ENCODE peak calls at places on chromosomes 2 and 18, in five cellular contexts. I, F, W, Q and E are unnamed samples. For H3K27me3, the result is how much of the 10 kb centered on the place peaks cover.

GRCh38 chr2:205683179-205683978 is 1.1 kb downstream of the NRP2 start:
- DNase-seq in I (no peak), F (no peak), W (peak), Q (no peak), E (no peak)

GRCh38 chr2:99789851-99790250 is 300.0 kb upstream of the REV1 start:
- DNase-seq in I (no peak), F (no peak), W (no peak), Q (no peak), E (no peak)

GRCh38 chr2:120759543-120760331 is 24.1 kb downstream of the GLI2 start:
- DNase-seq in I (no peak), F (peak), W (peak), Q (peak), E (no peak)

GRCh38 chr2:169623224-169623623 is 39.1 kb downstream of the PPIG start:
- DNase-seq in I (no peak), F (no peak), W (no peak), Q (no peak), E (no peak)

GRCh38 chr18:48924621-48925601 is 25.9 kb downstream of the SMAD7 start:
- DNase-seq in I (no peak), F (no peak), W (no peak), Q (no peak), E (no peak)

GRCh38 chr2:38109732-38110181 is 33.8 kb upstream of the CYP1B1 start:
- DNase-seq in I (no peak), F (no peak), W (no peak), Q (no peak), E (no peak)

GRCh38 chr18:657311-657997 is at the start of gene TYMS:
- DNase-seq in I (peak), F (no peak), W (no peak), Q (peak), E (peak)

GRCh38 chr2:236998250-236998649 is 87.4 kb upstream of the COPS8 start:
- DNase-seq in I (no peak), F (no peak), W (no peak), Q (no peak), E (peak)

GRCh38 chr2:120596990-120597594 is 138.6 kb upstream of the GLI2 start:
- DNase-seq in I (peak), F (peak), W (peak), Q (no peak), E (no peak)

GRCh38 chr2:17482651-17483050 is 35.6 kb downstream of the RAD51AP2 start:
- DNase-seq in I (no peak), F (no peak), W (no peak), Q (no peak), E (no peak)

DNA sequence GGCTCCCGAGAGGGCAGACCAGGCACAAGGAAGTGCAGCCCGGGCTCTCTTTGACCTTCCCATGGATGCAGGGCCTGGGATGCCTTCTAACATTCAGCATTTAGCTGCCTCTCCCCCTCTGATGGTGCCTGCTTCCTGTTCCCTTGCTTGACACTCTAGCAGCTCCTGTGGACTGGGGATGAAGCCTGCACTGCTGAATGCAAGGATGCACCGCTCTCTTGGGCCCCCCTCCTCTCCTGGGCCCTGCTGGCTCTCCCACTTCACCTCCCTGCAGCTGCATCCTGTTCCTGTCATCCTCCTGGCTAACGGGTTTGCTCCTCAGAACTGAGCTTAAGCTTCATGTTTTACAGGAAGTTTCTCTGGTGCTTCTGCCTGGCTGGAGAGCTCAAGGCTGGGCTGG is 254.1 kb downstream of the TSN start:
- DNase-seq in I (no peak), F (no peak), W (no peak), Q (no peak), E (no peak)
- H3K27me3 ChIP-seq in I (under half), F (under half), W (under half), Q (under half), E (under half)

GRCh38 chr18:58997811-58998337 is 133.2 kb downstream of the ZNF532 start:
- DNase-seq in I (no peak), F (no peak), W (no peak), Q (no peak), E (no peak)

GRCh38 chr18:59002974-59003594 is 136.6 kb upstream of the SEC11C start:
- DNase-seq in I (no peak), F (no peak), W (no peak), Q (no peak), E (no peak)

GRCh38 chr18:58998421-58999203 is 133.9 kb downstream of the ZNF532 start:
- DNase-seq in I (peak), F (no peak), W (no peak), Q (no peak), E (no peak)

GRCh38 chr18:59005266-59005665 is 134.4 kb upstream of the SEC11C start:
- DNase-seq in I (no peak), F (no peak), W (no peak), Q (peak), E (peak)

GRCh38 chr18:59001166-59001565 is 136.5 kb downstream of the ZNF532 start:
- DNase-seq in I (no peak), F (no peak), W (no peak), Q (no peak), E (no peak)
- H3K27ac ChIP-seq in I (no peak), F (no peak), W (no peak), Q (no peak), E (no peak)

DNA sequence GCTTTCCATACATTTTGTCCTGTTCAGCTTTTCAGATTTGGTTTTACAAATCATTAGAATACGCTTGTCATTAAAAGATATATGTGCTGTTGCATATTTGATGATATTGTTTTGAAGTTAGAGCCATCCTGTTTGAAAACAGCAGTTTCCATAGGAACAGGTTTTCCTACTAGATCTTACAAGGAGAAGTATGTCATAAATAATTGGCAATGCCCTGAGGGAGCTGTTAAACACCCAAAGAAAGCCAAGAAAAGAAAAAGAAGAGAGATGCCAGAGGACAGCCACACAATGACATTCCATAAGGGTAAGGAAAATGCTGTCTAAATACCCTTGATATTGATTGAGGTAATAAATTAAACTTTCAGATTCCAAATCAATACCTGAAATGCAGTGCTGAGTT is 392.2 kb upstream of the CRIM1 start:
- DNase-seq in I (no peak), F (no peak), W (no peak), Q (no peak), E (no peak)
- TF ChIP-seq POLR2AphosphoS5 in I (no peak), F (no peak), W (no peak), Q (no peak), E (no peak)

DNA sequence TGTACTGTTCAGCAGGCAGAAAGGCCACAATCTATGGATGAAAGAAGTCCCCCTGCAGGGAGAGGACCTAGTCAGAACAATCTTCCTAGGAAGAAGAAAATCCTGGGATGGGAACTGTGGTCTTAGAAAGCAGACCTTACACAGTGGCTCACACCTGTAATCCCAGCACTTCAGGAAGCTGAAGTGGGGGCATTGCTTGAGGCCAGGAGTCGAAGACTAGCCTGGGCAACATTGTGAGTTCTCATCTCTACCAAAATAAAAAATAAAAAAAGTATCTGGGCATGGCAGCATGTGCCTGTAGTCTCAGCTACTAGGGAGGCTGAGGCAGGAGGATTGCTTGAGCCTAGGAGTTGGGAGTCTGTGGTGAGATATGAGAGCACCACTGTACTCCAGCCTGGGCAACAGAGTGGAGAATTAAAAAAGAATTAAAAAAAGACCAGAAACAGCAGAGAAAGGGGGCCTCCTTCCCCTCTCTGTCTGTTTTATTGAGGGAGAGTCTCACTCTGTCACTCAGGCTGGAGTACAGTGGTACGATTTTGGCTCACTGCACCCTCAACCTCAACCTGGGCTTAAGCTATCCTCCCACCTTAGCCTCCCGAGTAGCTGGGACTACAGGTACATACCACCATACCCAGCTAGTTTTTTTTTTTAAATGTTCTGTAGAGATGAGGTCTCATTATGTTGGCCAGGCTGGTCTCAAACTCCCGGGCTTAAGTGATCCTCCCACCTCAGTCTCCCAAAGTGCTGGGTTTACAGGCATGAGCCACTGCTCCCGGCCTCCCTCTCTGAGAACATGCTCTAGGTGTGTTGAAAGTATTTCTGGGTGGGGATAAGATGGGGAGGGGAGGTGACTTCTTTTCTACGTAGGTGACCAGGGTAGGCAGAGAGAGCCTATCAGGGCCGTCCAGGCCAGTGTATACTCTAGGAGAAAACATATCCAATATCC is 7.4 kb downstream of the RHOB start:
- DNase-seq in I (no peak), F (peak), W (peak), Q (no peak), E (no peak)
- H3K27me3 ChIP-seq in I (under half), F (under half), W (under half), Q (under half), E (under half)

GRCh38 chr2:54457326-54458023 is 1.3 kb downstream of the SPTBN1 start:
- DNase-seq in I (no peak), F (no peak), W (peak), Q (peak), E (no peak)

GRCh38 chr2:54465143-54465542 is 9.0 kb downstream of the SPTBN1 start:
- DNase-seq in I (no peak), F (no peak), W (no peak), Q (no peak), E (no peak)

GRCh38 chr2:54459037-54459441 is 2.9 kb downstream of the SPTBN1 start:
- DNase-seq in I (no peak), F (no peak), W (no peak), Q (no peak), E (no peak)

GRCh38 chr2:54464334-54464733 is 8.2 kb downstream of the SPTBN1 start:
- DNase-seq in I (no peak), F (no peak), W (no peak), Q (no peak), E (no peak)

GRCh38 chr2:54461251-54461650 is 5.1 kb downstream of the SPTBN1 start:
- DNase-seq in I (no peak), F (no peak), W (no peak), Q (no peak), E (no peak)
- H3K27ac ChIP-seq in I (peak), F (peak), W (peak), Q (no peak), E (no peak)

GRCh38 chr18:56003651-56004050 is 415.7 kb upstream of the TCF4 start:
- DNase-seq in I (no peak), F (no peak), W (no peak), Q (no peak), E (no peak)

GRCh38 chr18:56009451-56009850 is 421.5 kb upstream of the TCF4 start:
- DNase-seq in I (no peak), F (no peak), W (no peak), Q (no peak), E (no peak)
- TF ChIP-seq POLR2AphosphoS5 in I (no peak), F (no peak), W (no peak), Q (no peak), E (no peak)

DNA sequence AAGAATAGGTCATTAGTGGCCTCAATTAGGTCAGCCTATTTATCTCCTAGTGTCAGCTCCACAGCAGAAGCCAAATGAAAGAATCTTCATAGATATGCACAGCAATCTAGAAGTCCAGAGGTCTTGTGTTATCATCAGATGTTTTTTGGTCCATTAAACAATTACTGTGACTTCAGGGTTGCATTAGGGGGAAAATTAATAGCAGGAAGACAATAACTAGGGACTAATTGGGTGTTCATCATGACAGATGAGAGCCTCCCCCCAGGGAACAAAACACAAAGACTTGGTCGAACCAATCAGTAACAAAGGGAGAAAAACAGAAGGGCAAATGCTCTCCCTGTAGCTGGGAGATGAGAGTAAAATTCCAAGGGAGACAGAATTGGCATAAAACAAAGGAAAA is 264.7 kb downstream of the PTH2R start:
- DNase-seq in I (no peak), F (no peak), W (no peak), Q (no peak), E (no peak)
- H3K27me3 ChIP-seq in I (under half), F (under half), W (under half), Q (under half), E (under half)

GRCh38 chr2:201132518-201132917 is 16.6 kb downstream of the CFLAR start:
- DNase-seq in I (no peak), F (no peak), W (no peak), Q (no peak), E (no peak)
- H3K27ac ChIP-seq in I (peak), F (no peak), W (peak), Q (no peak), E (no peak)